ENCODE peak calls at places on chromosome 12, in four cellular contexts. Z is HCT116, B is HEK293T, G is GM12878. N is an unnamed sample.

GRCh38 chr12:38711055-38711454 is 194.3 kb downstream of the CPNE8 start:
- DNase-seq in Z (no peak), B (no peak), G (peak), N (no peak)

GRCh38 chr12:49549735-49550710 is 11.2 kb downstream of the KCNH3 start:
- DNase-seq in Z (no peak), B (no peak), G (no peak), N (no peak)

GRCh38 chr12:109925185-109925835 is 25.2 kb downstream of the TCHP start:
- DNase-seq in Z (no peak), B (no peak), G (no peak), N (no peak)

GRCh38 chr12:117494833-117495714 is 133.6 kb upstream of the NOS1 start:
- DNase-seq in Z (no peak), B (peak), G (no peak), N (no peak)

GRCh38 chr12:96587691-96588090 is 98.3 kb downstream of the CFAP54 start:
- DNase-seq in Z (no peak), B (no peak), G (no peak), N (no peak)

GRCh38 chr12:33476058-33476457 is 36.4 kb upstream of the SYT10 start:
- DNase-seq in Z (no peak), B (no peak), G (no peak), N (no peak)

GRCh38 chr12:388547-389137 is 478 bp downstream of the KDM5A start:
- DNase-seq in Z (no peak), B (peak), G (no peak), N (peak)

GRCh38 chr12:94994312-94994711 is 9.2 kb downstream of the NDUFA12 start:
- DNase-seq in Z (peak), B (no peak), G (no peak), N (no peak)

GRCh38 chr12:63876980-63877379 is 32.5 kb downstream of the SRGAP1 start:
- DNase-seq in Z (no peak), B (no peak), G (no peak), N (no peak)

GRCh38 chr12:79451988-79452387 is 238.8 kb downstream of the PAWR start:
- DNase-seq in Z (no peak), B (no peak), G (no peak), N (no peak)

GRCh38 chr12:6630696-6631095 is 5.1 kb downstream of the LPAR5 start:
- DNase-seq in Z (no peak), B (no peak), G (no peak), N (no peak)

GRCh38 chr12:108424816-108425215 is 85.7 kb upstream of the CMKLR1 start:
- DNase-seq in Z (no peak), B (no peak), G (no peak), N (no peak)

GRCh38 chr12:104701756-104702155 is 245.0 kb downstream of the CHST11 start:
- DNase-seq in Z (no peak), B (no peak), G (no peak), N (no peak)

GRCh38 chr12:52687527-52688385 is 7.5 kb upstream of the KRT1 start:
- DNase-seq in Z (peak), B (no peak), G (no peak), N (no peak)

GRCh38 chr12:118371354-118372282 is 1.1 kb downstream of the TAOK3 start:
- DNase-seq in Z (no peak), B (peak), G (no peak), N (peak)

GRCh38 chr12:95259368-95259767 is 41.8 kb downstream of the VEZT start:
- DNase-seq in Z (no peak), B (no peak), G (no peak), N (no peak)

GRCh38 chr12:113911971-113912760 is 54.0 kb downstream of the RBM19 start:
- DNase-seq in Z (no peak), B (no peak), G (no peak), N (no peak)

GRCh38 chr12:2165021-2165420 is 112.2 kb downstream of the CACNA1C start:
- DNase-seq in Z (no peak), B (no peak), G (no peak), N (no peak)

GRCh38 chr12:105092336-105092735 is 8.1 kb upstream of the ALDH1L2 start:
- DNase-seq in Z (no peak), B (no peak), G (no peak), N (peak)

GRCh38 chr12:51951843-51952722 is 584 bp downstream of the ACVR1B start:
- DNase-seq in Z (no peak), B (no peak), G (no peak), N (peak)

GRCh38 chr12:89817501-89818226 is 109.0 kb upstream of the ATP2B1 start:
- DNase-seq in Z (no peak), B (no peak), G (no peak), N (no peak)

GRCh38 chr12:4843907-4844306 is 65.8 kb upstream of the KCNA1 start:
- DNase-seq in Z (no peak), B (no peak), G (no peak), N (no peak)

GRCh38 chr12:10098762-10099161 is at the start of gene CLEC1A:
- DNase-seq in Z (no peak), B (no peak), G (no peak), N (peak)

GRCh38 chr12:65899289-65899688 is 75.0 kb downstream of the HMGA2 start:
- DNase-seq in Z (no peak), B (no peak), G (no peak), N (no peak)

GRCh38 chr12:83414981-83415380 is 728.3 kb downstream of the TMTC2 start:
- DNase-seq in Z (no peak), B (no peak), G (no peak), N (no peak)

GRCh38 chr12:113891737-113892520 is 74.2 kb downstream of the RBM19 start:
- DNase-seq in Z (peak), B (no peak), G (no peak), N (no peak)

GRCh38 chr12:91958816-91959215 is 186.8 kb downstream of the BTG1 start:
- DNase-seq in Z (no peak), B (no peak), G (no peak), N (no peak)

GRCh38 chr12:14905269-14906004 is 19.8 kb upstream of the MGP start:
- DNase-seq in Z (no peak), B (no peak), G (no peak), N (no peak)

GRCh38 chr12:109463776-109464175 is 13.3 kb downstream of the KCTD10 start:
- DNase-seq in Z (no peak), B (no peak), G (no peak), N (no peak)

GRCh38 chr12:22658214-22658613 is 33.2 kb downstream of the ETNK1 start:
- DNase-seq in Z (no peak), B (no peak), G (no peak), N (no peak)

GRCh38 chr12:89783321-89784060 is 74.9 kb upstream of the ATP2B1 start:
- DNase-seq in Z (no peak), B (peak), G (no peak), N (no peak)

GRCh38 chr12:509494-509893 is 49.8 kb downstream of the B4GALNT3 start:
- DNase-seq in Z (no peak), B (no peak), G (no peak), N (no peak)

GRCh38 chr12:48988030-48988649 is 10.0 kb downstream of the WNT1 start:
- DNase-seq in Z (no peak), B (peak), G (no peak), N (peak)

GRCh38 chr12:50185975-50186663 is 18.9 kb upstream of the CERS5 start:
- DNase-seq in Z (no peak), B (no peak), G (no peak), N (no peak)

GRCh38 chr12:12156116-12156515 is 85.4 kb downstream of the BCL2L14 start:
- DNase-seq in Z (no peak), B (no peak), G (no peak), N (no peak)

GRCh38 chr12:3304436-3305135 is 186.4 kb upstream of the PRMT8 start:
- DNase-seq in Z (peak), B (no peak), G (no peak), N (no peak)

GRCh38 chr12:111160350-111161142 is 208.3 kb downstream of the PHETA1 start:
- DNase-seq in Z (no peak), B (no peak), G (no peak), N (no peak)
- TF ChIP-seq SP1 in Z (no peak), B (no peak), G (no peak), N (no peak)

GRCh38 chr12:76237086-76237701 is 111.0 kb downstream of the BBS10 start:
- DNase-seq in Z (no peak), B (no peak), G (no peak), N (no peak)

GRCh38 chr12:76238688-76239087 is 109.5 kb downstream of the BBS10 start:
- DNase-seq in Z (no peak), B (no peak), G (no peak), N (no peak)

GRCh38 chr12:76232013-76232412 is 116.2 kb downstream of the BBS10 start:
- DNase-seq in Z (no peak), B (no peak), G (no peak), N (no peak)

GRCh38 chr12:76240281-76240680 is 107.9 kb downstream of the BBS10 start:
- DNase-seq in Z (no peak), B (no peak), G (no peak), N (no peak)

DNA sequence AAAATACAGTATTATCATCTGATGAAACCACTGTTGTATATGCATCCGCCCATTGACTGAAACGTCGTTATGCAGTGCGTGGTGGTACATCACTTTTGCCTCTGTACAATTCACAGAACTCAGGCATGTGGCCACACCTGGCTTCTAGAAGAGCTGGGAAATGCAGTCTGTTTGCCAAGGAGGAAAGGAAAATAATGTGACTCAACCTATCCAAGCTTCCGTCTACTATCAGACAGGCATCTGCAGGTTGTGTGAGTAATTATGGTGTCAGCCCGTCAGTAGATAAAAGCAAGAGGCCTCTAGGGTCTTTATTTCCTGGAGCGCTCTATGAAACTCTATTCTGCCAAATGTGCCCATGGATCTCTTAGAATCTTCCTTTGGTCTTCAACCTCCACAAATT is 111.6 kb downstream of the BBS10 start:
- DNase-seq in Z (peak), B (no peak), G (no peak), N (no peak)
- TF ChIP-seq SP1 in Z (peak), B (no peak), G (no peak), N (no peak)

GRCh38 chr12:122867701-122868461 is 28.0 kb downstream of the VPS37B start:
- DNase-seq in Z (no peak), B (peak), G (no peak), N (peak)

GRCh38 chr12:122865268-122866231 is 30.3 kb downstream of the HIP1R start:
- DNase-seq in Z (peak), B (no peak), G (no peak), N (peak)

GRCh38 chr12:122866950-122867607 is 28.8 kb downstream of the VPS37B start:
- DNase-seq in Z (no peak), B (no peak), G (no peak), N (peak)

GRCh38 chr12:122864894-122865253 is 29.6 kb downstream of the HIP1R start:
- DNase-seq in Z (no peak), B (no peak), G (no peak), N (no peak)

GRCh38 chr12:122866379-122866778 is 29.5 kb downstream of the VPS37B start:
- DNase-seq in Z (no peak), B (no peak), G (no peak), N (no peak)
- TF ChIP-seq SP1 in Z (no peak), B (no peak), G (no peak), N (no peak)

GRCh38 chr12:13780453-13780852 is 200.9 kb downstream of the GRIN2B start:
- DNase-seq in Z (no peak), B (no peak), G (no peak), N (no peak)

GRCh38 chr12:13790317-13790716 is 191.1 kb downstream of the GRIN2B start:
- DNase-seq in Z (no peak), B (no peak), G (no peak), N (no peak)

GRCh38 chr12:13788626-13789025 is 192.8 kb downstream of the GRIN2B start:
- DNase-seq in Z (no peak), B (no peak), G (no peak), N (no peak)

DNA sequence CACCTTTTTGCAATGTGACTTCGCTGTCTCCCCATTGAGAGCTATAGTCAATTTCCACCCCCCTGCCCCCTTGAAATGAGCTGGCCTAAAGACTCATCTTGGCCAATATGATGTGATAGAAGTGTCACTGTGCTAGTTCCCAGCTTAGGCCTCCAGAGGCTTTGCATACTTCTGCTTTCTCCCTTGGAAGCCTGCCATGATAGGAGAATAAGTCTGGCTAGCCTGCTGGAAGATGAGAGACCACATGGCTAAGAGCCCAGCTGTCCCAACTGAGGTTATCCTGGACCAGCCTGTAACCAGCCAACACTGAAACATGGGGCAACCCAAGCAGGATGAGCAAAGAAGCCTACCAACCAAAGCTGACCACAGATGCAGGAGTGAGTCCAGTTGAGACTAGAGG is 196.9 kb downstream of the GRIN2B start:
- DNase-seq in Z (no peak), B (no peak), G (no peak), N (no peak)
- TF ChIP-seq SP1 in Z (no peak), B (no peak), G (no peak), N (no peak)

DNA sequence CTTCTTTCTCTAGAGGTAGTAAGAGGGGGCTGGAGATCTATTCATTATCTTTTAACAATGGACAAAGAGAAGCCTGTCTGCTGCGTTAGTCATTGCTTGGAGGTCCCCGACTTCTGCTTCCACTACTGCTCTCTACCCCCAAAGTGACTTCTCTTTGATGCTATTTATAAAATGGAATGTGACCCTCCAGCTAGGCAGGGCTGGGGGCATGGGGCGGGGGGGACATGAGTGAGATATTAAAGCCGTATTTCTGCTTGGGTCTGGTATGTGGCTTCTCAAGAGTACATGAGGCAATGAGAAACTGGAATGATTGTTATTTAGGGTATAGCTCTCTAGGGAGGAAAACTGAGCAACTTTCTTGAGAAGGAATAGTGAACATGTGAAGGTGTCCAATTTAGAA is 41.4 kb upstream of the NUDT4 start:
- DNase-seq in Z (no peak), B (no peak), G (no peak), N (no peak)
- TF ChIP-seq SP1 in Z (no peak), B (no peak), G (no peak), N (no peak)

GRCh38 chr12:47902131-47902639 is 2.6 kb downstream of the VDR start:
- DNase-seq in Z (no peak), B (no peak), G (no peak), N (no peak)

GRCh38 chr12:47899466-47899865 is 5.3 kb downstream of the VDR start:
- DNase-seq in Z (no peak), B (no peak), G (no peak), N (no peak)

GRCh38 chr12:47901285-47902093 is 3.3 kb downstream of the VDR start:
- DNase-seq in Z (no peak), B (no peak), G (no peak), N (no peak)

GRCh38 chr12:47900101-47900479 is 4.7 kb downstream of the VDR start:
- DNase-seq in Z (no peak), B (no peak), G (no peak), N (no peak)

DNA sequence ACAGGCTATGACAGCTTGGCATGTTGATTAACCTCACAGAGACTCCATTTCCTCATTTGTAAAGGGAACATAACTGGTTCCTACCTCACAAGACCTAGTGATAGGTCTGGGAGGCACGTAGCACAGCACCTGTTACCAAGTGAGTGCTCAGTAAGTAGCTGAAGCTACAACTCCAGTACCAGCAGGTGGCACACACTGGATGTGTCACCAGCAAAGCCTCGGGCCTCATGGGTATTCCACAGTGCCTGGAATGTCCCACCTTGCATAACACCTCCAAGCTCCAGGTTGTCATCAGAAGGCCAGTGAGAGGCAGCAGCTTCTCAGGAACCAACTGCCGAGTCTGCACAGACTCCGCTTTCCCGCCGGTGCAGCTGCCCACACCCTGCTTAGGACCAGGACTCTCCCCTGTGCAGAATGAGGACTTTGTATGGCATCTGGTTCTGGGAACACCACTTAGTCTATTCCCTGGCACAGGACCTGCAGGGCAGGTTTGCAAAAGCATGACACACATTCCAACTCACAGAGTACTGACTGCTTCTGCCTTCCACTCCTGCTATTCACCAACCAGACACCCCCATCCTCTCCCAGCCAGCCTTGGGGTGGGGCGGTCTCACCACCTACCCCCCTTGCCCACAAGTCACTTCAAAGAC is 4.2 kb downstream of the VDR start:
- DNase-seq in Z (peak), B (no peak), G (no peak), N (peak)
- TF ChIP-seq SP1 in Z (no peak), B (no peak), G (no peak), N (no peak)

N was measured in WTC11.